ENCODE peak calls at places on chromosomes 2 and 18, in four cellular contexts. R is transverse colon, A is cardiac muscle cell, J is nephron progenitor cell. M is an unnamed sample.

GRCh38 chr18:295756-296155 is 27.9 kb upstream of the THOC1 start:
- DNase-seq in R (no peak), A (no peak), J (no peak), M (no peak)

GRCh38 chr2:110804915-110805314 is 72.5 kb downstream of the ACOXL start:
- DNase-seq in R (no peak), A (no peak), J (no peak), M (no peak)

GRCh38 chr18:5057348-5058012 is 139.6 kb downstream of the AKAIN1 start:
- DNase-seq in R (peak), A (peak), J (peak), M (peak)

GRCh38 chr2:35787302-35788031 is 568.1 kb upstream of the CRIM1 start:
- DNase-seq in R (no peak), A (no peak), J (no peak), M (no peak)

GRCh38 chr2:233501198-233502076 is 65.1 kb downstream of the USP40 start:
- DNase-seq in R (no peak), A (no peak), J (no peak), M (no peak)

GRCh38 chr18:54765636-54766035 is 62.6 kb upstream of the RAB27B start:
- DNase-seq in R (no peak), A (no peak), J (no peak), M (no peak)

GRCh38 chr18:8707946-8708345 is 2.6 kb downstream of the MTCL1 start:
- DNase-seq in R (no peak), A (no peak), J (no peak), M (no peak)

GRCh38 chr2:109218087-109218791 is 89.2 kb downstream of the SH3RF3 start:
- DNase-seq in R (no peak), A (no peak), J (no peak), M (no peak)

GRCh38 chr2:43192939-43193651 is 33.3 kb downstream of the ZFP36L2 start:
- DNase-seq in R (peak), A (no peak), J (no peak), M (no peak)

GRCh38 chr18:77013777-77014525 is 118.6 kb downstream of the MBP start:
- DNase-seq in R (peak), A (peak), J (no peak), M (no peak)

GRCh38 chr2:65215946-65216345 is 11.7 kb upstream of the ACTR2 start:
- DNase-seq in R (no peak), A (no peak), J (no peak), M (no peak)

GRCh38 chr2:169185711-169186110 is 116.3 kb downstream of the DHRS9 start:
- DNase-seq in R (no peak), A (no peak), J (no peak), M (no peak)

GRCh38 chr2:37189452-37190153 is 1.1 kb upstream of the SULT6B1 start:
- DNase-seq in R (no peak), A (no peak), J (no peak), M (peak)

DNA sequence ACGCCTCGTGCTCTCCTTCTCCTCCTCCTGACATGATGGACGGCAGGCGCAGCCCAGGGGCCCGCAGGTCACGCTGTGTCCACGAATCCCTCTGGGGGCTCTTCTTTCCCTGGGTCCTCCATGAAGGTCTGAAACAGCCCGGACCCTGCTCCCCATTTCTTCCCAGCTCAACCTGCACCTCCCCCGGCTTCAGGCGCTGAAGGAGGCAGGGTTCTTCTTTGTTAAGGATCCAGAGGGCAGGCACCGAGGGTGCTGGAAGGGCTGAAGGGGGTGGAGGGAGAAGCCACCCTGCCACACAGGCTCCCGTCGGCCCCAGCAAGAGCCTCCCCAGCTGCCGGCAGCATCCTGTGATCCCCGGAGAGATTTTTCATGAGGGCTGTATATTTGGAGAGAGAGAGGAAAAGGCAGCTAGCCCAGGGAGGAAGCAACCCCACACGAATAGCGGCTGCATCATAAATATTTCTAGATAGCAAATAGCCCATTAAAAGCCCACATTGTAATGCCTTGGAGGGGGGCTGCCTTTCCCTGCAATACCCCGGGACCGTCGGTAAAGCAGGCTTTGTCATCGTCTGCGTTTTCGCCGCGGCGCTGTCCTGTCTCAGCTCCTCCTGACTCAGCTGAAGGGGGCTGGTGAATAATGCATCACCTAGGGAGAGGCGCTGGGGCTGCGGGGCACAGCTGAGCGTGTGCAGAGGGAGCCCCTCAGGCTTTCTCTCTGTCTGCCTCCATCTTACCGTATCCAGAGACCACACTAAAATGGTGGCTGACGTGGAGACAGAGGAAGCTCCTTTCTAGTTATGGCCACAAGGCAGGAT is 289.3 kb downstream of the SOX11 start:
- DNase-seq in R (no peak), A (peak), J (peak), M (no peak)
- TF ChIP-seq CTCF in R (no peak), A (no peak), J (no peak), M (no peak)

DNA sequence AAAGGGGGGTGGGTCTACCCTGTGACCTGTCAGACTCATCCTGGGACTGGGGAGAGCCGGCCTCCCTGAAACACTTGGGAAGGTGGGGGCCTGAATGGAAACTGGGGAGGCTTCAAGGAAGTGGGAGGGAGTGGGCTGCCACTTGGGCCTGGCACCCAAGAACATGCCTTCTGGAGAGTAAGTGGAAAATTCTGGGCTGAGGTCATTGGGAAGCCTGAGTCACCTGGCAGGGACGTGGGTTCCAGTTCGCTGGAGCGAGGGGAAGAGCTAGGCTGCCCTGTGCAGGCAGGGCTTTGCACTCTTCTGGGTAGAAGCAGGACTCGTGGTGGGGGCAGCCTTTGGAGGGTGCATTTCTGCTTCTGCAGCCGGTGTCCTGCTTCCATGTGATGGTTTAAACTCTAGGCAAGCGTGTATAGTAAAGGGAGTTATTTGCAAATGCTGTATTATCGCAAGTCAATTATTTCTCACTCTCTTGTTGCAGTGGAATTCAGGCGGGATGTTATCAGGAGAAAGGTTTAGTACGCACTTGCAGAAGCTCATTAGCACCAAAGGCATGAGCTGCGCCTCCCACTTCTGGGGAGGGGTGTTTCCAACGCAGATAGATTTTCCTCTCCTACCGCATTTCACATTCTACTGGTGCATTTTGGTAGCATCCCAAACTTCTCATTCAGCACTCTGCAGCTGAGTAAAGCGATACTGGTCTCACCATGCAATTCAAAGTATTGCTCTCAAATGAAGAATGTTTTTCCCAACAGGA is 3.8 kb downstream of the LRRFIP1 start:
- DNase-seq in R (no peak), A (no peak), J (no peak), M (no peak)
- TF ChIP-seq CTCF in R (no peak), A (no peak), J (no peak), M (no peak)

GRCh38 chr2:136175466-136175865 is 57.5 kb upstream of the CXCR4 start:
- DNase-seq in R (no peak), A (no peak), J (no peak), M (no peak)

GRCh38 chr2:136168605-136169210 is 50.8 kb upstream of the CXCR4 start:
- DNase-seq in R (no peak), A (no peak), J (no peak), M (no peak)

GRCh38 chr2:136173126-136173525 is 55.2 kb upstream of the CXCR4 start:
- DNase-seq in R (no peak), A (no peak), J (no peak), M (no peak)

GRCh38 chr2:136167721-136168470 is 49.9 kb upstream of the CXCR4 start:
- DNase-seq in R (no peak), A (no peak), J (peak), M (no peak)

DNA sequence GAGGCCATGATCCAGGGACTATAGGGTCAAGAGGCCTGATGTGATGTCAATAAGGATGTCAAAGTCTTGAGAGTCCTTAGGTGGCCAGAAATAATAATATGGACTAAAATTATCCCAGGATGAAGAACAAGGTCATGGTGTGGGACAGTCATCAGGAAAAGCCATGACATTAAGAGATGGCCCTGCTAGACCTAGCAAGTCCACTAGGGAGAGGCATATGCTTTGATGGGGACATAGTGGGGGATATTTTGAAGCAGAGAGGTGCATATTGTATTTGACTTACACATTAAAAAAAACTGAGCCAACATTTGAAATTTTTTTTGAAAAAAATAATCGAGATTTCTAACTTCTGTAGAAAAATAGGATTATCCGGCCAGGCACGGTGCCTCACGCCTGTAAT is 53.3 kb upstream of the CXCR4 start:
- DNase-seq in R (no peak), A (no peak), J (no peak), M (no peak)
- TF ChIP-seq CTCF in R (no peak), A (no peak), J (no peak), M (no peak)

DNA sequence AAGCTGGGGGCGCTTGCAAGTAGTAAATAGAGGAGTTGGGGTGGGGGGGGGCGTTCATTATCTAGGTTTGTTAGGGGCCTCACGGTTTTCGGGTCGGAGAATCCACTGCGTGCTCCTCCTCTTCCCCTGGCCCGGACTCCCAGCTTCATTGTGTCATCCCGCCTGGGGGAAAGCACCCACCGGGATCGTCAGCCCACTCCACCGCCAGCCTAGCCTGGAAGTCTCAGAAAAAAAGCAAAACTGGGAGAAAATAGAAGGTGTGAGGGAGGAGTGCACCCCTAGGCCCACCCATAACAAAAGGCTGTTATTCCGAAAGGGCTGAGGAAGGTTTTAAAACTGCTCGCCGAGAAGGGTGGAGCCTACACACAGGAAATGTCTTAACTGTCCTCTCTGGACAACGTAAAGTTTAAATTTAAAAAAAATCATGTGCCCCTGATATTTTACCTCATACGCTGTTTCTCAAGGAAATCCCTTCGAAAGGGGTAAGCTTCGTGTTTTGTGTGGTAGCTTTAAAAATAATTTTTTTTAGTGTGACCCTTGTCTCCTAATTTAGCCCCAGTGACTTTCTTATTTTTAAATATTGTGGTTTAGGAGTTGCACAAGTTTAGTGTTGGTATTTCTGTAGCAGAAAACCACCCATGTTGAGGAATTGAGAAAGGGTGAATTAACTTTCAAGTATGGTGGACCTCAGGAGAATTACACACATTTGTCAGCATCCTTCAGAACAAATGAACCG is 104.2 kb downstream of the SPTBN1 start:
- DNase-seq in R (peak), A (no peak), J (peak), M (no peak)
- TF ChIP-seq CTCF in R (peak), A (no peak), J (no peak), M (no peak)